ENCODE peak calls at places on chromosomes 13 and 19, in six cellular contexts. G is EH; Z is stimulated activated CD4-positive, alpha-beta T cell treated with anti-CD3 and anti-CD28 coated beads, Interleukin-4, amount 100 ng/mL, for 1 hour; P is T47D; O is ovary; F is astrocyte of the spinal cord. K is an unnamed sample.

GRCh38 chr19:23407597-23407996 is 12.3 kb upstream of the ZNF91 start:
- DNase-seq in G (no peak), Z (no peak), P (no peak), O (no peak), F (no peak), K (no peak)

GRCh38 chr19:46408611-46409039 is 4.7 kb downstream of the CCDC8 start:
- DNase-seq in G (peak; percentile 53), Z (no peak), P (no peak), O (peak; percentile 89), F (peak; percentile 16), K (no peak)

GRCh38 chr13:72489751-72490150 is 237.7 kb downstream of the MZT1 start:
- DNase-seq in G (no peak), Z (no peak), P (no peak), O (no peak), F (no peak), K (no peak)

GRCh38 chr13:107271226-107271625 is 703.3 kb upstream of the ARGLU1 start:
- DNase-seq in G (no peak), Z (no peak), P (no peak), O (no peak), F (peak; percentile 68), K (peak; percentile 41)

GRCh38 chr19:1904385-1905070 is 671 bp upstream of the ADAT3 start:
- DNase-seq in G (no peak), Z (no peak), P (no peak), O (peak; percentile 63), F (no peak), K (no peak)

GRCh38 chr19:16376649-16377048 is 52.0 kb downstream of the KLF2 start:
- DNase-seq in G (no peak), Z (peak; percentile 55), P (no peak), O (peak; percentile 29), F (no peak), K (no peak)

GRCh38 chr13:23205807-23206206 is 25.0 kb downstream of the SGCG start:
- DNase-seq in G (no peak), Z (no peak), P (no peak), O (no peak), F (no peak), K (no peak)

GRCh38 chr19:38395381-38396127 is 7.1 kb downstream of the SPRED3 start:
- DNase-seq in G (no peak), Z (peak; percentile 62), P (no peak), O (no peak), F (no peak), K (no peak)

GRCh38 chr13:76331948-76332712 is 554.1 kb downstream of the KCTD12 start:
- DNase-seq in G (no peak), Z (no peak), P (no peak), O (no peak), F (peak; percentile 83), K (peak; percentile 47)

GRCh38 chr19:45322311-45322710 is 364 bp downstream of the CKM start:
- DNase-seq in G (no peak), Z (no peak), P (no peak), O (no peak), F (no peak), K (no peak)

GRCh38 chr13:32530841-32531253 is 7.7 kb downstream of the N4BP2L2 start:
- DNase-seq in G (peak; percentile 76), Z (no peak), P (no peak), O (no peak), F (peak; percentile 77), K (peak; percentile 54)

GRCh38 chr13:72698164-72698563 is 29.3 kb downstream of the MZT1 start:
- DNase-seq in G (no peak), Z (no peak), P (no peak), O (no peak), F (no peak), K (no peak)

GRCh38 chr13:41780736-41781708 is 179.9 kb downstream of the VWA8 start:
- DNase-seq in G (peak; percentile 96), Z (no peak), P (no peak), O (no peak), F (peak; percentile 74), K (peak; percentile 60)

GRCh38 chr19:956747-957451 is 27.2 kb upstream of the WDR18 start:
- DNase-seq in G (peak; percentile 84), Z (no peak), P (peak; percentile 59), O (no peak), F (no peak), K (no peak)

K was measured in brain microvascular endothelial cell.